ENCODE peak calls at places on chromosomes 1 and 21, in seven cellular contexts. K is IMR-90, X is H9, Y is kidney, O is astrocyte, N is PC-3, P is mammary epithelial cell. A is an unnamed sample.

GRCh38 chr1:216910081-216910840 is 187.0 kb upstream of the ESRRG start:
- DNase-seq in Y (no peak), X (no peak), K (peak; percentile 30), N (no peak), O (peak; percentile 60), P (peak; percentile 34), A (no peak)

GRCh38 chr1:58622571-58622970 is 45.5 kb upstream of the TACSTD2 start:
- DNase-seq in N (no peak), P (no peak), Y (no peak), O (no peak), K (no peak), X (no peak), A (no peak)

GRCh38 chr1:4265836-4266235 is 365.8 kb upstream of the C1orf174 start:
- DNase-seq in N (no peak), K (no peak), Y (no peak), X (no peak), P (no peak), O (no peak), A (no peak)

GRCh38 chr1:18328803-18329202 is 151.9 kb upstream of the KLHDC7A start:
- DNase-seq in N (no peak), O (no peak), Y (no peak), K (no peak), P (no peak), X (no peak), A (no peak)

GRCh38 chr1:119141020-119141424 is 569 bp upstream of the WARS2 start:
- DNase-seq in P (no peak), O (no peak), Y (peak; percentile 63), X (peak; percentile 62), K (no peak), N (peak; percentile 43), A (peak; percentile 25)

GRCh38 chr1:204634260-204634910 is 51.2 kb downstream of the LRRN2 start:
- DNase-seq in N (no peak), X (no peak), K (no peak), P (no peak), O (no peak), Y (no peak), A (no peak)

GRCh38 chr1:71511505-71511904 is 430.7 kb upstream of the ZRANB2 start:
- DNase-seq in P (no peak), O (no peak), X (no peak), Y (no peak), N (no peak), K (no peak), A (no peak)

GRCh38 chr1:109483658-109484518 is at the start of gene ATXN7L2:
- DNase-seq in O (peak; percentile 66), Y (peak; percentile 98), K (peak; percentile 89), P (peak; percentile 79), N (peak; percentile 86), X (peak; percentile 97), A (peak; percentile 77)

GRCh38 chr1:98897479-98897878 is 107.2 kb downstream of the PLPPR5 start:
- DNase-seq in P (no peak), O (no peak), Y (no peak), K (no peak), N (no peak), X (no peak), A (no peak)

GRCh38 chr1:26820784-26821269 is 5.7 kb upstream of the ZDHHC18 start:
- DNase-seq in N (no peak), Y (no peak), K (no peak), X (no peak), O (no peak), P (no peak), A (no peak)

GRCh38 chr1:224377676-224378006 is 21.0 kb downstream of the CNIH4 start:
- DNase-seq in O (peak; percentile 60), P (peak; percentile 65), Y (no peak), N (peak; percentile 82), K (peak; percentile 84), X (no peak), A (no peak)

GRCh38 chr1:110280126-110280525 is 59.1 kb upstream of the RBM15 start:
- DNase-seq in N (no peak), X (peak; percentile 45), Y (no peak), O (no peak), K (no peak), P (no peak), A (no peak)

GRCh38 chr1:54199151-54199764 is 572 bp downstream of the CYB5RL start:
- DNase-seq in K (no peak), Y (no peak), X (no peak), P (no peak), O (no peak), N (no peak), A (no peak)

GRCh38 chr1:220874201-220874655 is 5.0 kb upstream of the HLX start:
- DNase-seq in Y (peak; percentile 71), X (peak; percentile 60), K (peak; percentile 66), P (no peak), O (no peak), N (peak; percentile 72), A (peak; percentile 54)

GRCh38 chr1:201329286-201329685 is 46.0 kb downstream of the PKP1 start:
- DNase-seq in Y (no peak), N (no peak), K (peak; percentile 69), O (peak; percentile 39), P (no peak), X (no peak), A (no peak)

GRCh38 chr1:10714337-10715114 is 81.9 kb downstream of the CASZ1 start:
- DNase-seq in O (peak; percentile 25), K (no peak), X (no peak), Y (peak; percentile 88), N (no peak), P (no peak), A (no peak)

GRCh38 chr1:10718083-10718415 is 78.4 kb downstream of the CASZ1 start:
- DNase-seq in O (no peak), P (no peak), K (no peak), N (no peak), X (no peak), Y (no peak), A (no peak)

GRCh38 chr1:10717296-10718082 is 79.0 kb downstream of the CASZ1 start:
- DNase-seq in P (no peak), O (no peak), K (no peak), N (no peak), Y (no peak), X (no peak), A (no peak)

GRCh38 chr1:10716840-10717239 is 79.6 kb downstream of the CASZ1 start:
- DNase-seq in N (no peak), K (no peak), Y (no peak), X (no peak), P (no peak), O (no peak), A (no peak)

DNA sequence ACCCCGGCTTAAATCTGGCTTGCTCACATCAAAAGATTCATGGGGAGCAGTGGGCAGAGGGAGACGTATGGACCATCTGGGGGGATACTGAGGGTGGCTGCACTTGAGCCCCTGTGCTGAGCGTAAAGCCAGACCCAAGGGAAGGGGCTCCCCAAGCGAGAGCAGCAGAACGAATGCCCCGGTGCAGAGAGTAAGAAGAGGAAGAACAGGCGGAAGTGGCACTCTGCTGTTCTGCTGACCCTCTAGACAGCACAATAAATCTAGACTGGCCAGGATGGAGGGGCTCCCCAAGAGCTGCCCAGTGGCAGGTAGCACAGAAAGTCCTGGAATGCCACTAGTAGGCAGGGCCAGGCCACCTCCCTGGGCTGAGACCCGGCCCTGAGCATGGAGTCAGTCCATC is 80.0 kb downstream of the CASZ1 start:
- DNase-seq in O (no peak), Y (no peak), N (no peak), K (no peak), X (no peak), P (no peak), A (no peak)
- H3K9ac ChIP-seq in O (no peak overlapping the region), Y (peak overlapping the region; percentile 8), N (no peak overlapping the region), K (no peak overlapping the region), X (no peak overlapping the region), P (no peak overlapping the region), A (peak overlapping the region; percentile 21)

GRCh38 chr1:213987422-213987875 is 324 bp upstream of the PROX1 start:
- DNase-seq in P (no peak), Y (no peak), O (no peak), X (no peak), K (no peak), N (peak; percentile 30), A (no peak)
- H3K9ac ChIP-seq in P (no peak overlapping the region), Y (no peak overlapping the region), O (peak overlapping the region; percentile 80), X (no peak overlapping the region), K (no peak overlapping the region), N (no peak overlapping the region), A (no peak overlapping the region)

GRCh38 chr1:209720326-209720725 is 15.7 kb downstream of the HSD11B1 start:
- DNase-seq in K (peak; percentile 42), P (no peak), Y (no peak), N (no peak), O (no peak), X (no peak), A (no peak)
- H3K9ac ChIP-seq in K (no peak overlapping the region), P (no peak overlapping the region), Y (no peak overlapping the region), N (no peak overlapping the region), O (no peak overlapping the region), X (no peak overlapping the region), A (no peak overlapping the region)

GRCh38 chr21:34881894-34882371 is 167.2 kb downstream of the RUNX1 start:
- DNase-seq in P (peak; percentile 82), N (peak; percentile 96), K (peak; percentile 92), Y (no peak), X (no peak), O (peak; percentile 91), A (no peak)

GRCh38 chr21:34881421-34881820 is 167.7 kb downstream of the RUNX1 start:
- DNase-seq in N (peak; percentile 63), P (no peak), O (peak; percentile 89), Y (no peak), K (peak; percentile 84), X (no peak), A (no peak)

GRCh38 chr21:34883501-34884271 is 165.4 kb downstream of the RUNX1 start:
- DNase-seq in Y (no peak), P (no peak), N (peak; percentile 29), X (no peak), O (no peak), K (no peak), A (no peak)

GRCh38 chr21:34884346-34884929 is 164.7 kb downstream of the RUNX1 start:
- DNase-seq in X (no peak), P (no peak), O (no peak), K (no peak), Y (no peak), N (peak; percentile 38), A (no peak)

DNA sequence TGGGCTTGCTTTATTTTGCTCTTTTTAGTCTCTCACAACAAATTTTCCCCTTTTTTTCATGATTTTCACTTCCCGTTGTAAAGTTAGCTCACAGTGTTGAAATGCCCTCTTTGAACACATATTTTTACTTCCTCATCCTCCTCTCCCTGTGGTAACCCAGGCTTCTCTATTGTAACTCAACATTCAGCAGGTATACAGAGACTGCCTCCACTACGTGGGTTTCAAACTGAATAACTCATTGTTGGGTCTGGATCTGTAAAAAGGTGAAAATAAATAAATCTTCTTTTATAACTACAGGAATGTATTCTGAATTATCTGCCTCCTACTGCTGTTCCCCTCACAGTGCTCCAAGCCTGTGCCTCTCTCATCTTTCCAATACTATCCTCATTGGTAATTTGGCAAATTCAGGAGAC is 166.4 kb downstream of the RUNX1 start:
- DNase-seq in Y (no peak), P (no peak), O (no peak), X (no peak), N (no peak), K (no peak), A (no peak)
- H3K9ac ChIP-seq in Y (no peak overlapping the region), P (peak overlapping the region; percentile 100), O (peak overlapping the region; percentile 99), X (no peak overlapping the region), N (peak overlapping the region; percentile 87), K (peak overlapping the region; percentile 100), A (no peak overlapping the region)

GRCh38 chr1:39358491-39358890 is 132.9 kb upstream of the BMP8A start:
- DNase-seq in P (no peak), K (no peak), X (no peak), Y (no peak), O (no peak), N (no peak), A (no peak)
- H3K9ac ChIP-seq in P (no peak overlapping the region), K (no peak overlapping the region), X (no peak overlapping the region), Y (no peak overlapping the region), O (no peak overlapping the region), N (no peak overlapping the region), A (no peak overlapping the region)

A was measured in NT2/D1.